ENCODE peak calls at places on chromosome 5, in seven cellular contexts. Z is HTR-8/SVneo; V is NCI-H1105; U is activated T-helper 1 cell treated with anti-CD3 and anti-CD28 coated beads, Interleukin-2, amount 50 U/mL, for 16 hours; Y is stimulated activated CD4-positive, alpha-beta T cell treated with anti-CD3 and anti-CD28 coated beads, TNF-alpha, amount 100 ng/mL, for 24 hours; I is naive thymus-derived CD4-positive, alpha-beta T cell; G is COR-L47. X is an unnamed sample.
A peak's percentile ranks its signal among the peaks of the same experiment; 100 is the strongest.

GRCh38 chr5:68264024-68264956 is 48.7 kb downstream of the PIK3R1 start:
- DNase-seq in Z (no peak), U (no peak), I (no peak), Y (no peak), G (no peak), V (no peak), X (no peak)

GRCh38 chr5:83281658-83282057 is 189.9 kb upstream of the VCAN start:
- DNase-seq in V (no peak), I (no peak), G (no peak), U (no peak), Z (no peak), Y (no peak), X (no peak)

GRCh38 chr5:34412769-34413168 is 243.4 kb upstream of the RAI14 start:
- DNase-seq in Y (no peak), I (no peak), G (no peak), V (no peak), Z (no peak), U (no peak), X (no peak)

GRCh38 chr5:66197764-66198405 is 53.8 kb downstream of the SREK1 start:
- DNase-seq in Y (no peak), Z (no peak), I (no peak), U (no peak), V (no peak), G (no peak), X (no peak)

GRCh38 chr5:170300361-170301013 is 2.9 kb upstream of the LCP2 start:
- DNase-seq in Z (no peak), U (no peak), Y (no peak), I (no peak), V (no peak), G (no peak), X (no peak)

GRCh38 chr5:178420424-178420823 is 169.8 kb downstream of the COL23A1 start:
- DNase-seq in G (no peak), Y (no peak), U (no peak), I (no peak), V (no peak), Z (no peak), X (no peak)

GRCh38 chr5:139639619-139640431 is 8.3 kb upstream of the CXXC5 start:
- DNase-seq in Z (no peak), U (no peak), V (no peak), G (no peak), Y (no peak), I (no peak), X (no peak)

GRCh38 chr5:122202952-122203351 is 73.6 kb downstream of the ZNF474 start:
- DNase-seq in U (no peak), V (no peak), G (no peak), Z (no peak), I (no peak), Y (no peak), X (no peak)

GRCh38 chr5:171429543-171429910 is 10.1 kb downstream of the FGF18 start:
- DNase-seq in I (no peak), V (no peak), G (no peak), U (no peak), Y (no peak), Z (no peak), X (no peak)

GRCh38 chr5:16916262-16916878 is 19.7 kb downstream of the MYO10 start:
- DNase-seq in I (no peak), U (no peak), G (no peak), V (no peak), Z (peak; percentile 90), Y (no peak), X (no peak)

GRCh38 chr5:171953860-171954701 is 52.4 kb downstream of the FBXW11 start:
- DNase-seq in I (no peak), Z (no peak), V (no peak), U (no peak), G (no peak), Y (no peak), X (no peak)

GRCh38 chr5:171688696-171689495 is 96.7 kb upstream of the SMIM23 start:
- DNase-seq in V (no peak), U (no peak), I (no peak), G (no peak), Z (no peak), Y (no peak), X (no peak)

GRCh38 chr5:148829734-148830133 is 3.3 kb downstream of the ADRB2 start:
- DNase-seq in I (no peak), Z (no peak), Y (no peak), G (no peak), U (no peak), V (no peak), X (no peak)

GRCh38 chr5:172571413-172571812 is 69.7 kb upstream of the NEURL1B start:
- DNase-seq in U (no peak), Z (no peak), I (no peak), V (no peak), G (no peak), Y (no peak), X (no peak)

GRCh38 chr5:119743927-119744326 is 114.6 kb downstream of the FAM170A start:
- DNase-seq in V (peak; percentile 8), Z (peak; percentile 26), Y (no peak), U (no peak), I (peak; percentile 12), G (peak; percentile 13), X (no peak)

GRCh38 chr5:111254613-111255012 is 30.4 kb downstream of the CAMK4 start:
- DNase-seq in Z (no peak), G (no peak), Y (peak; percentile 58), I (no peak), U (no peak), V (no peak), X (no peak)

GRCh38 chr5:180590543-180591248 is 603 bp downstream of the SCGB3A1 start:
- DNase-seq in U (no peak), I (no peak), Z (no peak), V (no peak), Y (no peak), G (no peak), X (no peak)

GRCh38 chr5:62068554-62068953 is 237.5 kb upstream of the KIF2A start:
- DNase-seq in V (no peak), G (no peak), I (no peak), U (no peak), Y (no peak), Z (no peak), X (no peak)

GRCh38 chr5:83368835-83369234 is 102.7 kb upstream of the VCAN start:
- DNase-seq in Y (no peak), U (no peak), I (no peak), V (no peak), G (no peak), Z (no peak), X (no peak)

GRCh38 chr5:170755679-170756456 is 27.7 kb upstream of the GABRP start:
- DNase-seq in Z (no peak), G (peak; percentile 55), I (no peak), Y (no peak), U (no peak), V (peak; percentile 51), X (no peak)

GRCh38 chr5:79055017-79055416 is 14.5 kb downstream of the DMGDH start:
- DNase-seq in V (no peak), G (no peak), Y (no peak), U (no peak), Z (no peak), I (no peak), X (no peak)

GRCh38 chr5:111398013-111398412 is 114.3 kb downstream of the STARD4 start:
- DNase-seq in Y (no peak), V (no peak), Z (no peak), I (no peak), U (no peak), G (no peak), X (no peak)

GRCh38 chr5:173926359-173926758 is 38.2 kb downstream of the CPEB4 start:
- DNase-seq in G (no peak), V (no peak), Y (no peak), U (no peak), I (no peak), Z (no peak), X (no peak)

GRCh38 chr5:110075656-110076055 is 385.9 kb downstream of the MAN2A1 start:
- DNase-seq in G (no peak), V (no peak), I (no peak), U (no peak), Z (no peak), Y (no peak), X (no peak)

GRCh38 chr5:120631611-120632010 is 167.5 kb downstream of the PRR16 start:
- DNase-seq in I (no peak), G (no peak), Z (no peak), V (no peak), Y (no peak), U (no peak), X (no peak)

GRCh38 chr5:11719888-11720481 is 184.3 kb downstream of the CTNND2 start:
- DNase-seq in G (peak; percentile 69), U (no peak), I (no peak), Y (no peak), V (peak; percentile 43), Z (peak; percentile 38), X (no peak)

GRCh38 chr5:103724272-103724671 is 161.7 kb upstream of the NUDT12 start:
- DNase-seq in G (no peak), Y (no peak), I (no peak), Z (no peak), U (no peak), V (no peak), X (no peak)

GRCh38 chr5:61051267-61051666 is 106.3 kb downstream of the NDUFAF2 start:
- DNase-seq in U (no peak), V (no peak), Y (no peak), I (no peak), G (no peak), Z (peak; percentile 42), X (no peak)

GRCh38 chr5:97002983-97003382 is 67.1 kb downstream of the LNPEP start:
- DNase-seq in I (no peak), Y (no peak), U (no peak), V (no peak), Z (no peak), G (no peak), X (no peak)

GRCh38 chr5:72383280-72384205 is 63.4 kb downstream of the PTCD2 start:
- DNase-seq in I (no peak), U (no peak), Y (no peak), V (no peak), G (no peak), Z (no peak), X (no peak)

GRCh38 chr5:179221196-179221876 is 123.9 kb downstream of the ADAMTS2 start:
- DNase-seq in Z (no peak), V (no peak), Y (no peak), U (no peak), G (no peak), I (no peak), X (no peak)

GRCh38 chr5:141681695-141682641 is at the start of gene ARAP3:
- DNase-seq in Y (no peak), V (no peak), Z (peak; percentile 77), I (no peak), U (no peak), G (no peak), X (no peak)

GRCh38 chr5:38497946-38498345 is 58.5 kb downstream of the LIFR start:
- DNase-seq in I (no peak), Y (no peak), U (no peak), Z (peak; percentile 29), G (no peak), V (no peak), X (no peak)

GRCh38 chr5:145780961-145781360 is 54.2 kb downstream of the PRELID2 start:
- DNase-seq in Y (no peak), V (no peak), Z (no peak), U (no peak), I (no peak), G (no peak), X (no peak)

GRCh38 chr5:169893010-169893409 is 87.3 kb downstream of the INSYN2B start:
- DNase-seq in I (no peak), G (no peak), Y (no peak), Z (no peak), U (no peak), V (no peak), X (no peak)

GRCh38 chr5:130279386-130279785 is 375.1 kb downstream of the CHSY3 start:
- DNase-seq in U (no peak), I (no peak), V (no peak), G (no peak), Z (no peak), Y (no peak), X (no peak)

GRCh38 chr5:142749321-142749720 is 20.9 kb upstream of the ARHGAP26 start:
- DNase-seq in G (no peak), V (no peak), Z (no peak), I (no peak), Y (no peak), U (no peak), X (no peak)

GRCh38 chr5:147690595-147690994 is 91.9 kb downstream of the JAKMIP2 start:
- DNase-seq in V (no peak), Z (no peak), G (no peak), Y (no peak), U (no peak), I (no peak), X (no peak)